ENCODE peak calls at places on chromosomes 2 and 18, in six cellular contexts. A is ovary; S is CD8-positive, alpha-beta T cell; E is right atrium auricular region; F is heart left ventricle; D is uterus. Y is an unnamed sample. For H3K36me3, the result is how much of the 10 kb centered on the place peaks cover.

GRCh38 chr2:73920577-73921545 is 5.8 kb upstream of the DGUOK start:
- DNase-seq in A (no peak), S (no peak), E (no peak), F (no peak), D (peak), Y (no peak)

GRCh38 chr18:37445368-37445767 is 120.2 kb downstream of the CELF4 start:
- DNase-seq in A (no peak), S (no peak), E (no peak), F (no peak), D (no peak), Y (no peak)

GRCh38 chr2:33605059-33605458 is 6.0 kb upstream of the FAM98A start:
- DNase-seq in A (no peak), S (no peak), E (no peak), F (no peak), D (no peak), Y (no peak)

GRCh38 chr2:130813722-130814121 is 23.0 kb upstream of the ARHGEF4 start:
- DNase-seq in A (no peak), S (no peak), E (no peak), F (no peak), D (no peak), Y (no peak)

GRCh38 chr2:201406077-201406662 is 45.1 kb downstream of the TRAK2 start:
- DNase-seq in A (peak), S (no peak), E (no peak), F (no peak), D (peak), Y (peak)

GRCh38 chr2:187372213-187372612 is 75.8 kb downstream of the CALCRL start:
- DNase-seq in A (peak), S (no peak), E (no peak), F (no peak), D (no peak), Y (peak)

GRCh38 chr2:103183061-103183460 is 421.2 kb downstream of the TMEM182 start:
- DNase-seq in A (no peak), S (no peak), E (no peak), F (no peak), D (no peak), Y (no peak)

GRCh38 chr2:27133195-27133875 is 1.1 kb downstream of the PREB start:
- DNase-seq in A (no peak), S (no peak), E (no peak), F (no peak), D (no peak), Y (no peak)

GRCh38 chr2:9287400-9288059 is 80.9 kb downstream of the ASAP2 start:
- DNase-seq in A (no peak), S (no peak), E (no peak), F (no peak), D (no peak), Y (peak)

GRCh38 chr2:127535422-127535901 is at the start of gene MYO7B:
- DNase-seq in A (no peak), S (no peak), E (no peak), F (no peak), D (no peak), Y (no peak)

GRCh38 chr2:149679286-149679685 is 91.7 kb upstream of the MMADHC start:
- DNase-seq in A (no peak), S (no peak), E (no peak), F (no peak), D (no peak), Y (peak)

GRCh38 chr2:44793322-44793870 is 148.1 kb upstream of the SIX3 start:
- DNase-seq in A (no peak), S (no peak), E (peak), F (no peak), D (no peak), Y (no peak)

GRCh38 chr18:70329076-70329475 is 40.2 kb downstream of the SOCS6 start:
- DNase-seq in A (no peak), S (no peak), E (no peak), F (no peak), D (no peak), Y (no peak)

GRCh38 chr2:121649652-121650553 is 641 bp upstream of the CLASP1 start:
- DNase-seq in A (peak), S (peak), E (peak), F (peak), D (peak), Y (peak)

GRCh38 chr18:62183578-62184195 is 3.2 kb downstream of the PIGN start:
- DNase-seq in A (no peak), S (peak), E (no peak), F (no peak), D (no peak), Y (peak)

GRCh38 chr2:63435080-63435479 is 153.2 kb downstream of the WDPCP start:
- DNase-seq in A (no peak), S (no peak), E (no peak), F (no peak), D (no peak), Y (no peak)

GRCh38 chr18:22935431-22935830 is 2.3 kb downstream of the RBBP8 start:
- DNase-seq in A (no peak), S (no peak), E (no peak), F (no peak), D (no peak), Y (no peak)

GRCh38 chr2:86193901-86194567 is 1.2 kb downstream of the IMMT start:
- DNase-seq in A (no peak), S (no peak), E (no peak), F (no peak), D (no peak), Y (no peak)

GRCh38 chr18:21600526-21601410 is at the start of gene ESCO1:
- DNase-seq in A (peak), S (peak), E (peak), F (peak), D (peak), Y (peak)

GRCh38 chr2:30332791-30333453 is 101.6 kb downstream of the LBH start:
- DNase-seq in A (no peak), S (no peak), E (no peak), F (no peak), D (no peak), Y (no peak)

GRCh38 chr2:85431787-85432186 is 13.3 kb downstream of the SH2D6 start:
- DNase-seq in A (no peak), S (no peak), E (no peak), F (no peak), D (no peak), Y (no peak)

GRCh38 chr2:152228215-152228614 is 52.7 kb upstream of the STAM2 start:
- DNase-seq in A (no peak), S (no peak), E (no peak), F (no peak), D (no peak), Y (peak)

GRCh38 chr2:197174539-197175094 is 136.0 kb downstream of the ANKRD44 start:
- DNase-seq in A (no peak), S (no peak), E (no peak), F (no peak), D (no peak), Y (no peak)

GRCh38 chr2:127864877-127865276 is 6.9 kb upstream of the POLR2D start:
- DNase-seq in A (no peak), S (no peak), E (no peak), F (no peak), D (no peak), Y (no peak)

GRCh38 chr2:215419113-215419512 is 16.8 kb downstream of the FN1 start:
- DNase-seq in A (no peak), S (no peak), E (no peak), F (no peak), D (no peak), Y (no peak)

GRCh38 chr2:215420471-215420935 is 15.4 kb downstream of the FN1 start:
- DNase-seq in A (no peak), S (no peak), E (no peak), F (no peak), D (no peak), Y (no peak)

GRCh38 chr2:215421859-215422461 is 13.9 kb downstream of the FN1 start:
- DNase-seq in A (no peak), S (no peak), E (no peak), F (no peak), D (no peak), Y (no peak)

GRCh38 chr2:215418064-215418963 is 17.6 kb downstream of the FN1 start:
- DNase-seq in A (no peak), S (no peak), E (no peak), F (no peak), D (no peak), Y (no peak)

DNA sequence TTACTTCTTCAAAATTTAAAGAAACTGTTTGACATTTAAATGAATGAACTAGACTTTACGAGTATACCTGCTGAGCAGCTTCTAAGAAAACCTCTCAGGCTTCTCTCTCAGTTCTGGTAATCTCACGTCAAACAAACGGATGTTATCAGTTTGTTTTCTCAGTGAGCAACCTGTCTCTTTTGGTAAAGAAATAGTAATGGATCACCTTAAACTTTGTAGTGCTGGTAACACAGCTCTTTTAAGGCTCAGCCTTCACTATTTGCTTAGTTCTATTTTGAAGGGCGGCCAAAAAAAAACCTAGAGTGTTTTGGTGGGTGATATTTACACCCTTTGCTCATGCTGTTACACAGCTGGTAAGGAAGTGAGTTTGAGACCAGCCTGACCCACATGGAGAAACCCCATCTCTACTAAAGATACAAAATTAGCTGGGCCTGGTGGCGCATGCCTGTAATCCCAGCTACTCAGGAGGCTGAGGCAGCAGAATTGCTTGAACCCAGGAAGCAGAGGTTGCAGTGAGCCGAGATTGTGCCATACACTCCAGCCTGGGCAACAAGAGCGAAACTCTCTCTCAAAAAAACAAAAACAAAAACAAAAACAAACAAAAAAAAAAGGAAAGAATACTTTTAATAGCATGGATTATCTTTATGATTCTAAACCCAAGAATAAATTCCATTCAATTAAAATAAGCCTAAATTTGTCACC is 15.9 kb downstream of the FN1 start:
- DNase-seq in A (no peak), S (no peak), E (no peak), F (no peak), D (no peak), Y (no peak)
- H3K36me3 ChIP-seq in A (under half), S (under half), E (under half), F (half or more), D (under half), Y (under half)

GRCh38 chr2:218028562-218029348 is 26.0 kb upstream of the TNS1 start:
- DNase-seq in A (no peak), S (no peak), E (peak), F (no peak), D (no peak), Y (no peak)
- TF ChIP-seq CTCF in A (no peak), S (no peak), E (no peak), F (no peak), D (no peak), Y (no peak)

GRCh38 chr18:57433492-57434176 is 1.5 kb upstream of the ONECUT2 start:
- DNase-seq in A (no peak), S (no peak), E (no peak), F (no peak), D (no peak), Y (no peak)
- H3K4me3 ChIP-seq in A (no peak), S (no peak), E (no peak), F (no peak), D (no peak), Y (no peak)

DNA sequence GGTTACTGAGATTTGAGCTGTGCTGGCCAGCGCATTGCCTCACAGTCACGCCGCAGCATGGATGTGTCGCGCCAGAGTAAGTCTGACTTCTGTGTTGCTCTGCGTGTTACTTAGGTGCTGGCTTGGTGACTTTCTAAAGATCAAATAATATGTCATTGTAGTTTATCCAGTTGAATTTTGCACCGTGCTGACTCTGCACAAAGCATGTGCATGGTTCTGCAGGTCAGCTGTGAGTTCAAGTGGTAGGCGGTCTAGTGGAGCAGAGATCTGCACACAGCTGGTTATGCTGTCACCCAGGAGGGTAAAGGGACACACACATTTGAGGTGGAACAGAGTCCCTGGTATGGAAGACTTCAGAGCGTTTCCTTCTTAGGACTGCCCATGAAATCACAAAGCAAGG is 105.1 kb downstream of the CEP192 start:
- DNase-seq in A (no peak), S (no peak), E (no peak), F (no peak), D (no peak), Y (no peak)
- H3K36me3 ChIP-seq in A (under half), S (under half), E (half or more), F (half or more), D (under half), Y (under half)

GRCh38 chr2:75076088-75076487 is 117.6 kb downstream of the POLE4 start:
- DNase-seq in A (no peak), S (no peak), E (no peak), F (no peak), D (no peak), Y (no peak)
- TF ChIP-seq CTCF in A (no peak), S (no peak), E (no peak), F (no peak), D (no peak), Y (no peak)

DNA sequence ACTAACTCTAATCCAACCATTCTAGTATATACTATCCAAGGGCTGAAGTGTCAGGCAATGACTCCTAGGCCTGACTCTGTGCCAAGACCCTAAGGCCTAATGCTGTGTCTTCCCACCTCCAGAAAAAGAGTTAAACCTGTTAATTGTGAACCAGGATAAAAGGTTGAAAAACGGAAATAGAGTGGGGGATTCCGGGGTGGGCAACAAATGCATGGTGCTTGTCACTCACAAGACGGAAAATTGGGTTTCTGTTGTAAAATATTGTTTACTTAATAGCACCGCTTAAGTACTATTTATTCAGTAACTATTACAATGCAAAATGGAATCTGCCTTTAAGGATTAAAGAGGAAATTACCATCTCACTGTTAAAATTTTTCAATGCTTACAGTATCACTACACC is 3.2 kb downstream of the STK17B start:
- DNase-seq in A (no peak), S (no peak), E (no peak), F (no peak), D (no peak), Y (no peak)
- H3K4me3 ChIP-seq in A (no peak), S (peak), E (no peak), F (peak), D (no peak), Y (peak)

GRCh38 chr2:54626884-54627283 is 96.6 kb upstream of the EML6 start:
- DNase-seq in A (no peak), S (no peak), E (no peak), F (no peak), D (no peak), Y (no peak)
- H3K36me3 ChIP-seq in A (under half), S (half or more), E (half or more), F (half or more), D (under half), Y (under half)

GRCh38 chr2:132668189-132668833 is 1.7 kb downstream of the LYPD1 start:
- DNase-seq in A (no peak), S (no peak), E (no peak), F (no peak), D (no peak), Y (no peak)
- TF ChIP-seq CTCF in A (no peak), S (no peak), E (no peak), F (no peak), D (no peak), Y (no peak)

Y was measured in BJ.